ENCODE peak calls at places on chromosomes 3 and 15, in ten cellular contexts. M is stomach, H is ovary, K is A549, N is SK-N-SH, D is tibial nerve, A is HepG2, S is H1, Q is suprapubic skin, L is sigmoid colon. F is an unnamed sample. For H3K4me1, the result is how much of the 10 kb centered on the place peaks cover.

GRCh38 chr3:16839271-16840110 is 45.3 kb upstream of the PLCL2 start:
- DNase-seq in L (no peak), S (no peak), K (no peak), A (no peak), Q (no peak), N (peak), D (no peak), M (no peak), H (no peak), F (no peak)

GRCh38 chr15:67914537-67915373 is 74.9 kb upstream of the RNU6-1 start:
- DNase-seq in M (peak), S (no peak), D (peak), Q (no peak), N (no peak), K (peak), L (peak), H (peak), A (peak), F (peak)

GRCh38 chr3:194971965-194972364 is 286.3 kb downstream of the FAM43A start:
- DNase-seq in M (no peak), N (no peak), Q (no peak), D (no peak), A (no peak), K (no peak), L (no peak), H (no peak), S (no peak), F (no peak)

GRCh38 chr15:25095179-25095578 is 140.4 kb downstream of the SNRPN start:
- DNase-seq in N (no peak), S (no peak), K (no peak), L (no peak), M (no peak), H (no peak), D (no peak), A (no peak), Q (no peak), F (no peak)

GRCh38 chr3:179451335-179452165 is at the start of gene GNB4:
- DNase-seq in A (no peak), L (peak), Q (peak), D (peak), K (peak), S (peak), M (peak), H (peak), N (peak), F (peak)

GRCh38 chr3:11566916-11567315 is 76.8 kb downstream of the VGLL4 start:
- DNase-seq in Q (no peak), K (peak), M (no peak), L (no peak), N (peak), A (no peak), D (no peak), S (peak), H (peak), F (no peak)

GRCh38 chr15:68348064-68348463 is 70.5 kb downstream of the FEM1B start:
- DNase-seq in D (no peak), A (no peak), K (no peak), S (no peak), L (no peak), N (no peak), H (no peak), Q (no peak), M (no peak), F (no peak)

GRCh38 chr3:42685363-42685881 is at the start of gene KLHL40:
- DNase-seq in A (no peak), N (no peak), K (no peak), S (no peak), Q (peak), M (no peak), H (peak), D (no peak), L (peak), F (no peak)

GRCh38 chr3:184525337-184526157 is 36.0 kb upstream of the EPHB3 start:
- DNase-seq in D (no peak), A (no peak), H (peak), S (no peak), Q (no peak), L (no peak), N (peak), K (no peak), M (no peak), F (no peak)

GRCh38 chr3:124780356-124780755 is 50.1 kb downstream of the UMPS start:
- DNase-seq in K (no peak), L (peak), Q (peak), D (peak), H (peak), S (no peak), M (no peak), N (peak), A (no peak), F (peak)

GRCh38 chr3:12380408-12380795 is 91.5 kb downstream of the PPARG start:
- DNase-seq in L (no peak), M (no peak), K (no peak), N (no peak), Q (no peak), D (no peak), H (no peak), S (no peak), A (no peak), F (no peak)

GRCh38 chr3:122826315-122826714 is 31.4 kb downstream of the SLC49A4 start:
- DNase-seq in A (no peak), M (no peak), Q (no peak), K (no peak), H (no peak), S (no peak), L (no peak), N (no peak), D (no peak), F (no peak)

GRCh38 chr3:194869482-194870169 is 183.9 kb downstream of the FAM43A start:
- DNase-seq in L (no peak), D (no peak), Q (no peak), K (no peak), A (no peak), N (no peak), S (no peak), M (no peak), H (no peak), F (no peak)

GRCh38 chr3:50586763-50587070 is 17.4 kb downstream of the HEMK1 start:
- DNase-seq in D (no peak), L (no peak), K (no peak), N (no peak), H (no peak), A (no peak), S (no peak), M (no peak), Q (no peak), F (no peak)

GRCh38 chr3:193211173-193211572 is 29.8 kb upstream of the PLAAT1 start:
- DNase-seq in Q (no peak), D (no peak), N (no peak), H (no peak), L (no peak), M (no peak), K (no peak), S (no peak), A (no peak), F (no peak)

GRCh38 chr15:26421065-26421464 is 351.8 kb downstream of the GABRB3 start:
- DNase-seq in A (no peak), N (no peak), S (no peak), K (no peak), M (no peak), Q (no peak), L (no peak), D (no peak), H (no peak), F (no peak)

GRCh38 chr3:50807266-50807665 is 132.5 kb downstream of the DOCK3 start:
- DNase-seq in A (no peak), L (no peak), M (peak), N (no peak), Q (no peak), H (no peak), S (no peak), K (no peak), D (no peak), F (no peak)

GRCh38 chr15:77507911-77508310 is 87.2 kb downstream of the HMG20A start:
- DNase-seq in K (no peak), N (no peak), Q (no peak), D (peak), S (no peak), L (peak), M (peak), A (peak), H (no peak), F (no peak)

GRCh38 chr15:26443321-26443720 is 329.5 kb downstream of the GABRB3 start:
- DNase-seq in L (no peak), S (no peak), A (no peak), Q (no peak), D (no peak), M (no peak), N (no peak), K (no peak), H (no peak), F (no peak)

GRCh38 chr3:9553021-9553948 is at the start of gene LHFPL4:
- DNase-seq in L (no peak), A (no peak), S (no peak), M (no peak), H (no peak), K (no peak), Q (no peak), D (no peak), N (peak), F (no peak)

GRCh38 chr3:99071096-99071495 is 169.6 kb upstream of the DCBLD2 start:
- DNase-seq in M (no peak), H (no peak), N (no peak), A (no peak), Q (no peak), K (no peak), D (no peak), S (no peak), L (no peak), F (no peak)
- TF ChIP-seq CTCF in M (no peak), H (no peak), N (no peak), A (no peak), Q (no peak), K (no peak), D (no peak), S (no peak), L (no peak), F (no peak)

DNA sequence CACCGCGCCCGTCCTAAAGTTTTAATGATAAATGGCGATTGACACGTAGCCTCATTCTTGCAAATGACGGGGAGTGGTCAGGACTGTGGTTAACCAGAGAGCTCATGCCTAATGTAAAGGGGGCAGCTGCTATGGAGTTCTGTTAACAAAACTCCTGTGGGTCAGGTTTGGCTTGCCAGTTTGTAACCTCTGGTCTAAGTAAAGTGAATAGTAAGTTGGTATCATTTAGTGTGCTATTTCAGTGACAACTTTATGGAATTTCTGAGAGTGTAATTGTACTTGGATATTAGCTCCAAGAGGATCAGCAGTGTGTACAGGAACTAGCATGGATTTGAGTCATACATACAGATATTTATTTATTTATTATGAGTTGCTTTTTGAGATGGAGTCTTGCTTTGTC is 87.9 kb downstream of the RGMA start:
- DNase-seq in D (no peak), L (no peak), K (no peak), H (no peak), N (no peak), M (no peak), S (no peak), Q (no peak), A (no peak), F (no peak)
- TF ChIP-seq EP300 in D (no peak), L (no peak), K (no peak), H (no peak), N (no peak), M (no peak), S (no peak), Q (no peak), A (no peak), F (no peak)

DNA sequence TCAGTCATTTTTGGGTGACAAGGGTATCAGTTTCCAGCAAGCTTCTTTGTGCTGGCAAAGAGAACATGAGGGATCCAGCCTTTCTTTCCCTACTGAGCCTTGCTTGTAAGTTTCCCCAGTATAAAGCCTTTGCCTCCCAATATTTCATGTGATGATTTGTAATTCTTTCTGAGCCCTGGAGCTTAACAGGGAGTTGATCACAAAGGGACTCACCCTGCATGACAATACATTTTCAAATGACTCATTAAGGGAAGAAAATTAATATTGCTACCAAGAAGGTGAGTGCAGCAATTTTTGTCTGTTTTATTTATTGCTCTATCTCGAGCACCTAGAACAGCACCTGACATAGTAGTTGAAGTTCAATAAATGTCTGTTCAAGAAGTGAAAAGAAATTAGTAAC is 27.7 kb downstream of the OXSM start:
- DNase-seq in A (no peak), D (no peak), H (no peak), N (no peak), S (no peak), K (no peak), Q (no peak), M (no peak), L (no peak), F (no peak)
- H3K4me1 ChIP-seq in A (under half), D (under half), H (under half), N (under half), S (under half), K (under half), Q (under half), M (under half), L (under half), F (under half)

DNA sequence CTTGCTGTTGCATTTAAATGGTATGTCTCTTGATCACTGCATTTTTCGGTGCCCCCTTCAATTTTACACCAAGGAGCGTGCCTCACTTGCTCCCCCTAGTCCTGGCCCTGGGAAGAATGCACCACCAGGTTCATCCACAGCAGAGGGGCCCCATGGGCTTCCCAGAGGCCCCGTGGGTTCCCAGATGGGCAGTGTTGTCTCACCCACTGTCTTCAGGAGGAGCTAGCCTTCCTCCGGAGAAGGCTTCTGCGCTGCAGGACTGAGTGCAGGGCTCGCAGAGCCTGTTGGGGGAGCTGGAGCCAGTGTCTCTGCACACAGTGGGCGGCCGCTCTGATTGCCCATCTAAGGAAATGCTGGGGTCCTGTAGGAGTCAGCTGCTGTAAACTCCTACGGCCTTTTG is 45.9 kb downstream of the POLR2M start:
- DNase-seq in Q (no peak), N (no peak), D (no peak), M (no peak), H (peak), L (no peak), A (no peak), K (peak), S (no peak), F (no peak)
- TF ChIP-seq CTCF in Q (no peak), N (no peak), D (no peak), M (no peak), H (no peak), L (no peak), A (no peak), K (no peak), S (peak), F (no peak)

GRCh38 chr3:55724851-55725250 is 237.7 kb upstream of the WNT5A start:
- DNase-seq in Q (no peak), H (no peak), M (no peak), L (no peak), S (no peak), A (no peak), N (no peak), K (no peak), D (no peak), F (no peak)

GRCh38 chr3:55726501-55726775 is 239.3 kb upstream of the WNT5A start:
- DNase-seq in M (no peak), N (no peak), H (no peak), A (no peak), K (no peak), L (no peak), Q (no peak), D (no peak), S (no peak), F (no peak)

GRCh38 chr3:55729546-55729945 is 242.4 kb upstream of the WNT5A start:
- DNase-seq in K (no peak), A (no peak), Q (no peak), M (no peak), S (no peak), L (no peak), H (no peak), D (no peak), N (no peak), F (no peak)

GRCh38 chr3:55725681-55726500 is 238.8 kb upstream of the WNT5A start:
- DNase-seq in M (no peak), L (no peak), K (no peak), D (no peak), H (no peak), S (no peak), Q (no peak), A (no peak), N (no peak), F (no peak)

GRCh38 chr3:55728461-55729100 is 241.5 kb upstream of the WNT5A start:
- DNase-seq in S (no peak), M (no peak), Q (no peak), K (no peak), A (no peak), N (no peak), D (no peak), L (no peak), H (no peak), F (no peak)
- TF ChIP-seq EP300 in S (no peak), M (no peak), Q (no peak), K (no peak), A (no peak), N (no peak), D (no peak), L (no peak), H (no peak), F (no peak)

DNA sequence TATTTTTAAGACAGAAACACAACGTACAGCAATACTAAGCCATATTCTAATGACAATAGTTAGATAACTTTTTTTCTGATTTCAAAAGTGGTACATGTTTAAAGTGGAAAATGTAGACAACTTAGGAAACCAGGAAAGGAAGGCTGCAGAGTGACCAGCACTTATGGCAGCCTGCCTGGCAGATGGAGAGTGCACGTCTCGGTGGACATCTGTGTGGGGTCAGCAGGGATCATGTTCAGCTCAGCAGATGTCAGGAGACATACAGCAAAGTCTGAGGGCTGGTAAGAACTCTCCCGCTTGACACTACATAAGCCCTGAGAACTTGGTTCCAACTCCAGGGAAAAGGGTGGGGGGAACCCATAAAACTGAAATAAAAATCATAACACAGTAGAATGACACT is 128.6 kb upstream of the ADPGK start:
- DNase-seq in N (no peak), H (no peak), A (no peak), K (no peak), S (no peak), Q (no peak), D (no peak), L (no peak), M (no peak), F (no peak)
- H3K4me1 ChIP-seq in N (under half), H (under half), A (under half), K (under half), S (under half), Q (under half), D (under half), L (under half), M (under half), F (under half)

DNA sequence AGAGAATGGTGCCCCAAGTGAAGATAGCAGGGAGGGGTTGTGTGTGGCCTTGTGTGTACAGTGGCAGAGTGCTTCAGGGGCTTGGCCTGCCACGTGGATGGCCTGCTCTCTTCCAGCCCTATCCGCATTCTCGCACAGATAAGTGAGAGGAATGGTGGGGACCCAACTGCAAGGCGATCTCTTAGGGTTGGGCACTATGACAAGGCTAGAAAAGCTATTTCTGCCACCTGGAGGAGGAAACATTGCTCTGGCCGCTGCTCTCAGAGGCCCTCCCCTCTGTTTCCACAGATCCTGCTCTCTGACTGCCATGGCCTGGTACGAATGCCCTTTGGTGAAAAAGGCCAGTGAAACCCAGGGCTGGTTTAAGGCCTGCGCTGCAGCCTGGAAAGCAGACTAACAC is 20.6 kb downstream of the EEFSEC start:
- DNase-seq in Q (no peak), K (no peak), D (no peak), N (peak), A (peak), H (no peak), S (no peak), L (no peak), M (no peak), F (no peak)
- TF ChIP-seq CTCF in Q (no peak), K (no peak), D (no peak), N (no peak), A (no peak), H (no peak), S (peak), L (no peak), M (no peak), F (no peak)

DNA sequence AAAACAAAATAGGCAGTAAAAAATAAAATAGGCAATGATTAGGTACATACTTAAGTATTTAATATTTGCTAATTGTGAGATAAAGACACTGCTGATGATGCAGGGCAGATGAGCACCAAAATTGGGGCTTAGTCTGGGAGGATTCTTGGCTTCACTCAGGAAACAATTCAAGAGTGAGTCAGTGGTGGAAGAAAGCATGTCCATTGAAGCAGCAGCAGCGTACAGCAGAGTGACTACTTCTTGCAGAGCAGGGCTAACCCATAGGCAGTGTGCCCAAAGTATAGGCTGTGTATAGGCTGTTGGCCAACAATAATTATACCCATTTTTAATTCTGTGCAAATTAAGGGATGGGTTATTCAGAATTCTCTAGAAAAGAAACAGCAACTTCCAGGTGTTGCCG is 317.4 kb upstream of the NAALADL2 start:
- DNase-seq in S (no peak), M (no peak), A (no peak), L (no peak), K (no peak), H (no peak), N (no peak), Q (no peak), D (no peak), F (no peak)
- TF ChIP-seq EP300 in S (no peak), M (no peak), A (no peak), L (no peak), K (no peak), H (no peak), N (no peak), Q (no peak), D (no peak), F (no peak)

GRCh38 chr15:75068748-75069147 is 45.4 kb downstream of the PPCDC start:
- DNase-seq in K (no peak), Q (no peak), S (no peak), M (no peak), L (no peak), H (no peak), A (no peak), D (no peak), N (no peak), F (no peak)
- H3K4me1 ChIP-seq in K (under half), Q (under half), S (under half), M (under half), L (under half), H (under half), A (half or more), D (under half), N (under half), F (under half)